ENCODE peak calls at places on chromosomes 2 and 18, in four cellular contexts. N, Y, M and D are unnamed samples.

GRCh38 chr18:9869713-9870430 is 15.9 kb upstream of the TXNDC2 start:
- DNase-seq in N (peak; percentile 60), Y (no peak), M (no peak), D (peak; percentile 75)

GRCh38 chr2:20467789-20468548 is 21.1 kb downstream of the RHOB start:
- DNase-seq in N (no peak), Y (no peak), M (no peak), D (peak; percentile 13)

GRCh38 chr2:179262077-179262660 is 2.5 kb downstream of the SESTD1 start:
- DNase-seq in N (no peak), Y (no peak), M (no peak), D (no peak)

GRCh38 chr2:220553150-220553549 is 925.7 kb downstream of the SLC4A3 start:
- DNase-seq in N (no peak), Y (no peak), M (no peak), D (no peak)

GRCh38 chr2:183967756-183968155 is 630.6 kb upstream of the ZNF804A start:
- DNase-seq in N (no peak), Y (no peak), M (no peak), D (no peak)

GRCh38 chr2:12816379-12817306 is 99.9 kb downstream of the TRIB2 start:
- DNase-seq in N (no peak), Y (no peak), M (no peak), D (no peak)

GRCh38 chr2:231512222-231512621 is 18.0 kb downstream of the NMUR1 start:
- DNase-seq in N (no peak), Y (no peak), M (no peak), D (no peak)

GRCh38 chr2:237932731-237933131 is 34.1 kb upstream of the UBE2F start:
- DNase-seq in N (no peak), Y (no peak), M (no peak), D (no peak)